ENCODE peak calls at places on chromosome 3, in ten cellular contexts. W is amniotic stem cell; M is NCI-H69; E is NCI-H524 treated with DMSO at 0.1 percent for 48 hours; U is stimulated activated CD8-positive, alpha-beta memory T cell treated with anti-CD3 and anti-CD28 coated beads, Interleukin-2, amount 100 ng/mL, for 1 hour; A is GM04503; J is fibroblast of mammary gland; S is AG09319; Z is mucosa of gallbladder; B is small intestine. T is an unnamed sample.

GRCh38 chr3:19945405-19946290 is 1.2 kb upstream of the RAB5A start:
- DNase-seq in W (no peak), M (no peak), E (no peak), U (no peak), A (no peak), J (peak; percentile 18), S (no peak), Z (peak; percentile 14), B (peak; percentile 95), T (no peak)

GRCh38 chr3:127574880-127575878 is 15.4 kb downstream of the TPRA1 start:
- DNase-seq in W (peak; percentile 53), M (peak; percentile 73), E (peak; percentile 65), U (peak; percentile 64), A (peak; percentile 59), J (peak; percentile 90), S (peak; percentile 76), Z (peak; percentile 91), B (peak; percentile 92), T (peak; percentile 78)

GRCh38 chr3:136559896-136560295 is 192.3 kb downstream of the STAG1 start:
- DNase-seq in W (no peak), M (peak; percentile 2), E (no peak), U (no peak), A (no peak), J (no peak), S (no peak), Z (no peak), B (no peak), T (no peak)

GRCh38 chr3:197367081-197367780 is 68.8 kb upstream of the DLG1 start:
- DNase-seq in W (peak; percentile 68), M (peak; percentile 87), E (peak; percentile 87), U (no peak), A (peak; percentile 57), J (peak; percentile 39), S (no peak), Z (no peak), B (no peak), T (no peak)

GRCh38 chr3:113221703-113222257 is 10.4 kb downstream of the BOC start:
- DNase-seq in W (no peak), M (no peak), E (no peak), U (no peak), A (no peak), J (no peak), S (no peak), Z (no peak), B (no peak), T (no peak)

GRCh38 chr3:171260899-171261298 is 199.3 kb downstream of the TNIK start:
- DNase-seq in W (no peak), M (no peak), E (no peak), U (no peak), A (no peak), J (no peak), S (no peak), Z (no peak), B (peak; percentile 12), T (no peak)

GRCh38 chr3:184417619-184418327 is 37.9 kb downstream of the CHRD start:
- DNase-seq in W (peak; percentile 19), M (peak; percentile 75), E (peak; percentile 13), U (peak; percentile 41), A (no peak), J (peak; percentile 63), S (peak; percentile 22), Z (peak; percentile 74), B (peak; percentile 68), T (peak; percentile 57)

GRCh38 chr3:157174265-157174615 is 14.3 kb upstream of the CCNL1 start:
- DNase-seq in W (no peak), M (peak; percentile 56), E (no peak), U (no peak), A (no peak), J (no peak), S (no peak), Z (no peak), B (peak; percentile 38), T (no peak)

GRCh38 chr3:183252973-183253363 is at the start of gene B3GNT5:
- DNase-seq in W (no peak), M (peak; percentile 93), E (no peak), U (no peak), A (no peak), J (peak; percentile 52), S (no peak), Z (peak; percentile 80), B (peak; percentile 97), T (no peak)

GRCh38 chr3:136193273-136194043 is 2.7 kb downstream of the MSL2 start:
- DNase-seq in W (no peak), M (peak; percentile 34), E (no peak), U (no peak), A (no peak), J (no peak), S (no peak), Z (no peak), B (peak; percentile 38), T (no peak)

GRCh38 chr3:30123224-30123623 is 483.2 kb upstream of the TGFBR2 start:
- DNase-seq in W (no peak), M (no peak), E (no peak), U (no peak), A (no peak), J (no peak), S (no peak), Z (no peak), B (no peak), T (no peak)

T was measured in DMS 273 treated with DMSO at 0.1 percent for 48 hours.